ENCODE peak calls at places on chromosomes 3 and 15, in six cellular contexts. A is CD8-positive, alpha-beta T cell; E is left kidney; X is RPMI7951; Q is type B pancreatic cell; N is NCI-H774. S is an unnamed sample.

GRCh38 chr3:123110953-123111615 is 44.3 kb downstream of the PDIA5 start:
- DNase-seq in X (no peak), A (no peak), N (no peak), E (no peak), Q (no peak), S (no peak)

GRCh38 chr15:78415284-78415683 is 22.7 kb upstream of the IREB2 start:
- DNase-seq in N (peak), Q (no peak), X (peak), E (peak), A (no peak), S (no peak)

GRCh38 chr15:45205192-45205591 is 17.4 kb upstream of the SHF start:
- DNase-seq in Q (no peak), X (peak), N (peak), A (peak), E (peak), S (peak)

GRCh38 chr15:66946578-66947164 is 118.7 kb upstream of the SMAD3 start:
- DNase-seq in Q (no peak), X (peak), A (peak), E (peak), N (peak), S (peak)

GRCh38 chr3:150278843-150279341 is 129.2 kb upstream of the TSC22D2 start:
- DNase-seq in A (no peak), E (peak), Q (no peak), X (peak), N (peak), S (peak)

GRCh38 chr3:147409143-147410121 is at the start of gene ZIC1:
- DNase-seq in E (no peak), N (no peak), Q (no peak), A (no peak), X (peak), S (peak)

GRCh38 chr15:94237903-94238302 is 6.5 kb downstream of the MCTP2 start:
- DNase-seq in N (no peak), X (peak), E (no peak), Q (no peak), A (no peak), S (no peak)

GRCh38 chr3:10170915-10171478 is 6.3 kb downstream of the IRAK2 start:
- DNase-seq in X (no peak), A (no peak), E (no peak), Q (no peak), N (no peak), S (no peak)

GRCh38 chr3:12334786-12335185 is 45.9 kb downstream of the PPARG start:
- DNase-seq in E (no peak), X (no peak), Q (no peak), N (no peak), A (no peak), S (no peak)

GRCh38 chr15:63522143-63522531 is 17.7 kb downstream of the USP3 start:
- DNase-seq in N (no peak), A (no peak), Q (no peak), X (no peak), E (no peak), S (no peak)

GRCh38 chr3:163175970-163176369 is 1679.4 kb downstream of the OTOL1 start:
- DNase-seq in A (no peak), N (no peak), E (no peak), Q (no peak), X (no peak), S (no peak)

GRCh38 chr3:79368403-79368802 is 399.4 kb downstream of the ROBO1 start:
- DNase-seq in Q (no peak), N (no peak), A (no peak), X (peak), E (peak), S (peak)

GRCh38 chr3:123332124-123332641 is 116.7 kb downstream of the ADCY5 start:
- DNase-seq in E (no peak), Q (no peak), X (peak), N (no peak), A (no peak), S (peak)

GRCh38 chr15:89649716-89650115 is 5.6 kb downstream of the KIF7 start:
- DNase-seq in A (no peak), Q (no peak), E (no peak), X (no peak), N (no peak), S (no peak)

GRCh38 chr15:69637818-69638217 is 185.2 kb downstream of the RPLP1 start:
- DNase-seq in A (no peak), E (no peak), Q (no peak), X (no peak), N (no peak), S (no peak)

GRCh38 chr15:71093089-71094024 is 21.9 kb upstream of the THSD4 start:
- DNase-seq in Q (no peak), N (peak), E (no peak), A (no peak), X (peak), S (no peak)

GRCh38 chr15:31276596-31277298 is 49.9 kb upstream of the KLF13 start:
- DNase-seq in Q (no peak), N (peak), A (no peak), X (no peak), E (no peak), S (no peak)

GRCh38 chr3:150105025-150105424 is 134.3 kb upstream of the PFN2 start:
- DNase-seq in N (no peak), A (no peak), Q (no peak), X (no peak), E (no peak), S (no peak)

GRCh38 chr3:123637131-123637530 is 52.3 kb upstream of the HACD2 start:
- DNase-seq in E (peak), X (no peak), Q (no peak), A (no peak), N (no peak), S (peak)

GRCh38 chr3:42601898-42602581 is 1.6 kb downstream of the NKTR start:
- DNase-seq in N (no peak), A (no peak), X (peak), E (no peak), Q (no peak), S (no peak)

GRCh38 chr3:61914277-61914676 is 352.9 kb downstream of the PTPRG start:
- DNase-seq in A (no peak), X (no peak), N (no peak), E (no peak), Q (no peak), S (no peak)

GRCh38 chr15:85587707-85588441 is 206.9 kb downstream of the KLHL25 start:
- DNase-seq in X (peak), A (no peak), Q (no peak), E (no peak), N (no peak), S (no peak)

GRCh38 chr3:10339376-10339955 is 18.6 kb upstream of the SEC13 start:
- DNase-seq in Q (no peak), E (no peak), X (no peak), N (no peak), A (no peak), S (no peak)

GRCh38 chr15:68704496-68705021 is 116.1 kb downstream of the ANP32A start:
- DNase-seq in X (no peak), N (no peak), E (peak), A (no peak), Q (no peak), S (peak)

GRCh38 chr15:82849556-82850241 is 40.3 kb downstream of the WHAMM start:
- DNase-seq in A (peak), X (peak), N (peak), Q (peak), E (peak), S (peak)

GRCh38 chr15:85832389-85832788 is 37.7 kb upstream of the KLHL25 start:
- DNase-seq in N (no peak), E (no peak), Q (no peak), A (no peak), X (no peak), S (no peak)

GRCh38 chr3:138389841-138390581 is 41.6 kb downstream of the MRAS start:
- DNase-seq in N (no peak), X (peak), Q (no peak), A (no peak), E (peak), S (no peak)

S was measured in ELF-1.